ENCODE peak calls at places on chromosomes 3 and 15, in five cellular contexts. One of them, this sample, is unnamed.

GRCh38 chr15:100671858-100672543 is 69.6 kb downstream of the ASB7 start:
- DNase-seq in PC-3: peak; percentile 47
- DNase-seq in neural progenitor cell: peak; percentile 53
- DNase-seq in OCI-LY7: peak; percentile 5
- DNase-seq in hepatocyte: no peak
- DNase-seq in this sample: peak; percentile 35

GRCh38 chr15:94414921-94415320 is 183.6 kb downstream of the MCTP2 start:
- DNase-seq in hepatocyte: no peak
- DNase-seq in neural progenitor cell: peak; percentile 14
- DNase-seq in PC-3: peak; percentile 18
- DNase-seq in OCI-LY7: no peak
- DNase-seq in this sample: no peak

GRCh38 chr15:59104602-59104911 is 389 bp upstream of the CCNB2 start:
- DNase-seq in neural progenitor cell: no peak
- DNase-seq in PC-3: no peak
- DNase-seq in hepatocyte: no peak
- DNase-seq in OCI-LY7: no peak
- DNase-seq in this sample: no peak

GRCh38 chr15:35693286-35693685 is 147.3 kb upstream of the DPH6 start:
- DNase-seq in PC-3: no peak
- DNase-seq in hepatocyte: no peak
- DNase-seq in OCI-LY7: no peak
- DNase-seq in neural progenitor cell: no peak
- DNase-seq in this sample: no peak

GRCh38 chr3:189512039-189512438 is 119.2 kb upstream of the TP63 start:
- DNase-seq in hepatocyte: no peak
- DNase-seq in OCI-LY7: no peak
- DNase-seq in PC-3: no peak
- DNase-seq in neural progenitor cell: no peak
- DNase-seq in this sample: no peak

GRCh38 chr3:168116279-168116678 is 20.6 kb upstream of the GOLIM4 start:
- DNase-seq in neural progenitor cell: no peak
- DNase-seq in PC-3: no peak
- DNase-seq in hepatocyte: no peak
- DNase-seq in OCI-LY7: no peak
- DNase-seq in this sample: no peak

GRCh38 chr3:11624704-11625375 is 18.9 kb downstream of the VGLL4 start:
- DNase-seq in OCI-LY7: no peak
- DNase-seq in PC-3: no peak
- DNase-seq in neural progenitor cell: no peak
- DNase-seq in hepatocyte: no peak
- DNase-seq in this sample: no peak

GRCh38 chr3:191721983-191722382 is 261.0 kb downstream of the PYDC2 start:
- DNase-seq in OCI-LY7: no peak
- DNase-seq in PC-3: peak; percentile 20
- DNase-seq in hepatocyte: peak; percentile 24
- DNase-seq in neural progenitor cell: no peak
- DNase-seq in this sample: no peak

GRCh38 chr3:153397806-153398205 is 235.8 kb downstream of the RAP2B start:
- DNase-seq in neural progenitor cell: no peak
- DNase-seq in PC-3: no peak
- DNase-seq in hepatocyte: no peak
- DNase-seq in OCI-LY7: no peak
- DNase-seq in this sample: no peak

GRCh38 chr15:82709421-82710207 is at the start of gene AP3B2:
- DNase-seq in hepatocyte: peak; percentile 90
- DNase-seq in OCI-LY7: peak; percentile 68
- DNase-seq in neural progenitor cell: peak; percentile 94
- DNase-seq in PC-3: peak; percentile 58
- DNase-seq in this sample: peak; percentile 93

GRCh38 chr3:59056706-59057105 is 6.9 kb upstream of the CFAP20DC start:
- DNase-seq in PC-3: peak; percentile 38
- DNase-seq in neural progenitor cell: no peak
- DNase-seq in hepatocyte: no peak
- DNase-seq in OCI-LY7: no peak
- DNase-seq in this sample: no peak

GRCh38 chr15:40844543-40844981 is 714 bp downstream of the SPINT1 start:
- DNase-seq in OCI-LY7: no peak
- DNase-seq in neural progenitor cell: peak; percentile 59
- DNase-seq in hepatocyte: peak; percentile 50
- DNase-seq in PC-3: peak; percentile 28
- DNase-seq in this sample: peak; percentile 59
- TF ChIP-seq EZH2phosphoT487 in OCI-LY7: no peak
- TF ChIP-seq EZH2phosphoT487 in neural progenitor cell: peak; percentile 75
- TF ChIP-seq EZH2phosphoT487 in hepatocyte: no peak
- TF ChIP-seq EZH2phosphoT487 in PC-3: no peak
- TF ChIP-seq EZH2phosphoT487 in this sample: no peak

DNA sequence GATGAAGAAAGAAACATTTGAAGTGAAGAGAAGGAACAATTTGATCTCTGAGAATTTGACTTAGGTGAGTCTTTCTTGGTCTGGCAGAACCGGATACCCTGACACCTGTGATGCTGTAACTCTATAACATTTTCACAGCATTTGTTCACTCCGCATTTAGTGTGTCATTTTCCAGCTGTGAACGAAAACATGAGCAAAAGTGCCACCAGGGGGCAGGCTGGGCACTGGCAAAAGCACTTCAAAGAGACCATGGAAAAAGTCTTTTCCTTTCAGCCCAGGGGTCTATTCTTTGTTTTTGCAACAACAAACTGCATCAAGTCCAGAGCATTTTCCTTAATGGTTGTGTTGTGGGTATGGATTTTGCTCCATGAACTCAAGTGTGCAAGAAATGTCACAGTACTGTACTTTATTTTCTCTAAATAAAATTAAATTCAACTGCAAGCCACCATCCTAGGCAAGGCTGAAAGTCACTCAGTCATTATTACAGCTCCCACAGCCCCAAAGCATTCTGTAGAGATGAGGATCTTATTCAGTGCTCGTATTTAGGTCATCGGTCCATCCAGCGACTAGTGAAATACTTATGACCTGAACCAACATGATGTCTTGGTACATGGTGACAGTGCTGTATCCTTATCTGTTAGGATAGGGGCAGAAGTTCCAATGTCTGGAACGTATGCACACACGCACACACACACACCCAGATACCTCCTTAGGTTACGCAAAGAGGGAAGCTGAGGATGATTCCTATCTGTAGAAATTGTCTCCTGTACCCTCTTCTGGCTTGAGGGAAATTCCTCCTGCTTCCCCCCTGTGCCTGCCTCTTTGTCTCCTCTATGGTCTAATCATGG is 125.5 kb downstream of the GADL1 start:
- DNase-seq in OCI-LY7: peak; percentile 73
- DNase-seq in hepatocyte: peak; percentile 84
- DNase-seq in PC-3: peak; percentile 87
- DNase-seq in neural progenitor cell: peak; percentile 81
- DNase-seq in this sample: peak; percentile 88
- TF ChIP-seq EZH2phosphoT487 in OCI-LY7: no peak
- TF ChIP-seq EZH2phosphoT487 in hepatocyte: no peak
- TF ChIP-seq EZH2phosphoT487 in PC-3: no peak
- TF ChIP-seq EZH2phosphoT487 in neural progenitor cell: no peak
- TF ChIP-seq EZH2phosphoT487 in this sample: no peak

GRCh38 chr3:129063841-129064482 is 3.4 kb downstream of the GP9 start:
- DNase-seq in PC-3: no peak
- DNase-seq in neural progenitor cell: no peak
- DNase-seq in hepatocyte: no peak
- DNase-seq in OCI-LY7: no peak
- DNase-seq in this sample: no peak
- TF ChIP-seq EZH2phosphoT487 in PC-3: no peak
- TF ChIP-seq EZH2phosphoT487 in neural progenitor cell: no peak
- TF ChIP-seq EZH2phosphoT487 in hepatocyte: no peak
- TF ChIP-seq EZH2phosphoT487 in OCI-LY7: no peak
- TF ChIP-seq EZH2phosphoT487 in this sample: no peak

GRCh38 chr15:67067930-67068542 is 2.6 kb downstream of the SMAD3 start:
- DNase-seq in PC-3: no peak
- DNase-seq in OCI-LY7: no peak
- DNase-seq in hepatocyte: no peak
- DNase-seq in neural progenitor cell: peak; percentile 63
- DNase-seq in this sample: no peak

GRCh38 chr15:67065531-67066005 is at the start of gene SMAD3:
- DNase-seq in OCI-LY7: peak; percentile 92
- DNase-seq in neural progenitor cell: peak; percentile 93
- DNase-seq in hepatocyte: peak; percentile 96
- DNase-seq in PC-3: peak; percentile 90
- DNase-seq in this sample: peak; percentile 89

GRCh38 chr15:67067161-67067853 is 1.9 kb downstream of the SMAD3 start:
- DNase-seq in hepatocyte: no peak
- DNase-seq in neural progenitor cell: peak; percentile 83
- DNase-seq in OCI-LY7: peak; percentile 52
- DNase-seq in PC-3: no peak
- DNase-seq in this sample: peak; percentile 81

GRCh38 chr15:67064607-67065530 is 533 bp upstream of the SMAD3 start:
- DNase-seq in hepatocyte: peak; percentile 82
- DNase-seq in PC-3: peak; percentile 30
- DNase-seq in OCI-LY7: no peak
- DNase-seq in neural progenitor cell: peak; percentile 68
- DNase-seq in this sample: peak; percentile 81

DNA sequence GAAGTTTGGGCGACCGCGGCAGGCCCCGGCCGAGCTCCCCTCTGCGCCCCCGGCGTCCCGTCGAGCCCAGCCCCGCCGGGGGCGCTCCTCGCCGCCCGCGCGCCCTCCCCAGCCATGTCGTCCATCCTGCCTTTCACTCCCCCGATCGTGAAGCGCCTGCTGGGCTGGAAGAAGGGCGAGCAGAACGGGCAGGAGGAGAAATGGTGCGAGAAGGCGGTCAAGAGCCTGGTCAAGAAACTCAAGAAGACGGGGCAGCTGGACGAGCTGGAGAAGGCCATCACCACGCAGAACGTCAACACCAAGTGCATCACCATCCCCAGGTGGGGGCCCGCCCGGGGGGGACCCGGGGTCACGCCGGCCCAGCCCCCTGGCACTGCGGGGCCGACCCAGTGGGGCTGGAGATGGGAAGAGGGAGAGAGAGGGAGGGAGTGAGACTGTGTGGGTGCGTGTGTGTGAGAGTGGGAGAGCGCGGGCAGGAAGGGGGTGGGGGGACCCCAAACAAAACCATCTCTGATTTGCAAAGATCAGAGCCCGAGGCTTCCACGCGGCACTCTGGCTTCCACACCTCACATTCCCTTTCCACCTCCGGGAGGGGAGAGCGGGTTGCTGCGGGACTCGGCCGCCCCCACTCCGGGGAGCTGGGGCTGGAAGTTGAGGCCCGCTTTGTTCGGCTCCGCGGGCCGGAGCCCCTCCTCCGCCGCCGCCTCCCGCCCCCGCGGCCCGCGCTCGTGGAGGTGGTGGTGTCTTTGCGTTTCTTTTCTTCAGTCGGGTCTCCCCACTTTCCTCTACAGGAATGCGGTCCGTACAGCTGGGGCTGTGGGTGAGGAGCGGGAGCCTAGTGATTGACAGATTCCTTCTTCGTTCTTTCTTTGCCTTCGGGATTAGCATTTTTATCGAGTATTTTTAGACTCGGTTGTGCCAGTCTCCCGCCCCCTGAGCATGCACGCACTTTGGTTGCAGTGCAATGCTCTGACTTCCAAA is 929 bp downstream of the SMAD3 start:
- DNase-seq in PC-3: no peak
- DNase-seq in OCI-LY7: peak; percentile 72
- DNase-seq in hepatocyte: no peak
- DNase-seq in neural progenitor cell: peak; percentile 77
- DNase-seq in this sample: peak; percentile 67
- TF ChIP-seq EZH2phosphoT487 in PC-3: no peak
- TF ChIP-seq EZH2phosphoT487 in OCI-LY7: no peak
- TF ChIP-seq EZH2phosphoT487 in hepatocyte: no peak
- TF ChIP-seq EZH2phosphoT487 in neural progenitor cell: no peak
- TF ChIP-seq EZH2phosphoT487 in this sample: no peak

GRCh38 chr3:58009749-58010535 is 1.7 kb downstream of the FLNB start:
- DNase-seq in neural progenitor cell: no peak
- DNase-seq in PC-3: peak; percentile 85
- DNase-seq in OCI-LY7: peak; percentile 27
- DNase-seq in hepatocyte: peak; percentile 77
- DNase-seq in this sample: peak; percentile 66
- TF ChIP-seq EZH2phosphoT487 in neural progenitor cell: no peak
- TF ChIP-seq EZH2phosphoT487 in PC-3: no peak
- TF ChIP-seq EZH2phosphoT487 in OCI-LY7: no peak
- TF ChIP-seq EZH2phosphoT487 in hepatocyte: no peak
- TF ChIP-seq EZH2phosphoT487 in this sample: no peak

GRCh38 chr3:95775486-95776094 is 1038.8 kb upstream of the EPHA6 start:
- DNase-seq in OCI-LY7: peak; percentile 0
- DNase-seq in hepatocyte: no peak
- DNase-seq in neural progenitor cell: no peak
- DNase-seq in PC-3: no peak
- DNase-seq in this sample: peak; percentile 2
- TF ChIP-seq EZH2phosphoT487 in OCI-LY7: no peak
- TF ChIP-seq EZH2phosphoT487 in hepatocyte: no peak
- TF ChIP-seq EZH2phosphoT487 in neural progenitor cell: no peak
- TF ChIP-seq EZH2phosphoT487 in PC-3: no peak
- TF ChIP-seq EZH2phosphoT487 in this sample: no peak

GRCh38 chr3:43870110-43870509 is 179.4 kb downstream of the ABHD5 start:
- DNase-seq in PC-3: peak; percentile 93
- DNase-seq in OCI-LY7: no peak
- DNase-seq in neural progenitor cell: no peak
- DNase-seq in hepatocyte: peak; percentile 60
- DNase-seq in this sample: no peak
- TF ChIP-seq EZH2phosphoT487 in PC-3: no peak
- TF ChIP-seq EZH2phosphoT487 in OCI-LY7: no peak
- TF ChIP-seq EZH2phosphoT487 in neural progenitor cell: no peak
- TF ChIP-seq EZH2phosphoT487 in hepatocyte: no peak
- TF ChIP-seq EZH2phosphoT487 in this sample: no peak

DNA sequence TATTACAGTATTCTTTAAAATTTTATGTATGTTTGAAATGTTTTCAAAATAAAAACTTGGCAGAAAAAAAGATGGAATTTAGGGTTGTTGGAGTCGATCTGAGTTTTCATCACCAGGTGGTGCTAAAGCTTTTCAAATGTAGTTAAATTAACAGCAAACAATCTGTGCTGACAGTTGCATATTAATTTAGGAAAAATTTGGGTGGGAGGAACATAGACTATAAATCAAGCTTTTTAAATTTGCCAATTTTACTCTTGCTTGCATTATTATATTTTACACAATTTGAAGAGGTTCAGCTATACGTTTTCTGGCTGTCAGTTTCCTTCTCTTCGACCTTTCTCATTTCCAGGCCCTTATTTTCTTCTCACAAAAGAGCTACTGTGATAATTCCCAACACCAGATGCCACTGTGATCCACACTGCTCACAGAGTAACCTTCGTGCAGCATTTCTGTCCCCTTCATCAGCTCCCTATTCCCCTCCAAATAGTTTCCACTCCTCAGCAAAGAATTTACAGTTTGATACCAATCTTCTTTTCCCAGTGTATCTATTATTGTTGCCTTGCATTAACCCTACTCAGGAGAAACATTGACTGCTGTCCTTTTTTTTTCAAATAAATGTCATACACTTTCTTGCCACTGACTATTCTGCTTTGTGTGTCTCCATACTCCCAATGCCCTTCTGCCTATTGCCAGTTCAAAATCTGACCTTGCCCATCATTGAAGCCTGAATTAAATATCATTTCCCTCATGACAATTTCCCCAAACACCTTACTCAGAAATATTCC is 53.4 kb upstream of the EIF5A2 start:
- DNase-seq in hepatocyte: peak; percentile 50
- DNase-seq in OCI-LY7: peak; percentile 24
- DNase-seq in neural progenitor cell: peak; percentile 46
- DNase-seq in PC-3: peak; percentile 74
- DNase-seq in this sample: peak; percentile 53
- TF ChIP-seq EZH2phosphoT487 in hepatocyte: no peak
- TF ChIP-seq EZH2phosphoT487 in OCI-LY7: no peak
- TF ChIP-seq EZH2phosphoT487 in neural progenitor cell: no peak
- TF ChIP-seq EZH2phosphoT487 in PC-3: no peak
- TF ChIP-seq EZH2phosphoT487 in this sample: no peak